ENCODE peak calls at places on chromosome X, in five cellular contexts. One of them, this sample, is unnamed.
A peak's percentile ranks its signal among the peaks of the same experiment; 100 is the strongest.

GRCh38 chrX:19017271-19017670 is 33.4 kb upstream of the PHKA2 start:
- DNase-seq in CD4-positive, CD25-positive, alpha-beta regulatory T cell: no peak
- DNase-seq in heart left ventricle: no peak
- DNase-seq in CD4-positive, alpha-beta memory T cell: no peak
- DNase-seq in CD8-positive, alpha-beta memory T cell: no peak
- DNase-seq in this sample: peak; percentile 14

GRCh38 chrX:11290673-11291072 is 2.5 kb upstream of the AMELX start:
- DNase-seq in heart left ventricle: no peak
- DNase-seq in CD4-positive, CD25-positive, alpha-beta regulatory T cell: no peak
- DNase-seq in CD8-positive, alpha-beta memory T cell: no peak
- DNase-seq in CD4-positive, alpha-beta memory T cell: no peak
- DNase-seq in this sample: no peak

GRCh38 chrX:148043456-148043855 is 62.3 kb downstream of the FMR1NB start:
- DNase-seq in CD4-positive, alpha-beta memory T cell: no peak
- DNase-seq in CD8-positive, alpha-beta memory T cell: no peak
- DNase-seq in heart left ventricle: no peak
- DNase-seq in CD4-positive, CD25-positive, alpha-beta regulatory T cell: no peak
- DNase-seq in this sample: no peak

GRCh38 chrX:150152546-150152945 is 210.6 kb upstream of the MAMLD1 start:
- DNase-seq in CD4-positive, CD25-positive, alpha-beta regulatory T cell: no peak
- DNase-seq in heart left ventricle: no peak
- DNase-seq in CD4-positive, alpha-beta memory T cell: no peak
- DNase-seq in CD8-positive, alpha-beta memory T cell: no peak
- DNase-seq in this sample: no peak

GRCh38 chrX:65196758-65197371 is 220.6 kb upstream of the ZC4H2 start:
- DNase-seq in CD8-positive, alpha-beta memory T cell: no peak
- DNase-seq in heart left ventricle: no peak
- DNase-seq in CD4-positive, alpha-beta memory T cell: no peak
- DNase-seq in CD4-positive, CD25-positive, alpha-beta regulatory T cell: no peak
- DNase-seq in this sample: peak; percentile 65

GRCh38 chrX:11296051-11296450 is 2.8 kb downstream of the AMELX start:
- DNase-seq in heart left ventricle: no peak
- DNase-seq in CD4-positive, alpha-beta memory T cell: no peak
- DNase-seq in CD4-positive, CD25-positive, alpha-beta regulatory T cell: no peak
- DNase-seq in CD8-positive, alpha-beta memory T cell: no peak
- DNase-seq in this sample: no peak

GRCh38 chrX:143095841-143096240 is 70.1 kb downstream of the SPANXN4 start:
- DNase-seq in heart left ventricle: no peak
- DNase-seq in CD8-positive, alpha-beta memory T cell: no peak
- DNase-seq in CD4-positive, alpha-beta memory T cell: no peak
- DNase-seq in CD4-positive, CD25-positive, alpha-beta regulatory T cell: no peak
- DNase-seq in this sample: no peak

GRCh38 chrX:97401154-97401553 is 517.4 kb downstream of the RPA4 start:
- DNase-seq in CD4-positive, CD25-positive, alpha-beta regulatory T cell: no peak
- DNase-seq in CD4-positive, alpha-beta memory T cell: no peak
- DNase-seq in heart left ventricle: no peak
- DNase-seq in CD8-positive, alpha-beta memory T cell: no peak
- DNase-seq in this sample: no peak

GRCh38 chrX:68185161-68185560 is 248.1 kb downstream of the OPHN1 start:
- DNase-seq in CD4-positive, CD25-positive, alpha-beta regulatory T cell: no peak
- DNase-seq in heart left ventricle: no peak
- DNase-seq in CD4-positive, alpha-beta memory T cell: no peak
- DNase-seq in CD8-positive, alpha-beta memory T cell: no peak
- DNase-seq in this sample: no peak

GRCh38 chrX:110418220-110418856 is 59.7 kb downstream of the RTL9 start:
- DNase-seq in heart left ventricle: no peak
- DNase-seq in CD4-positive, CD25-positive, alpha-beta regulatory T cell: no peak
- DNase-seq in CD8-positive, alpha-beta memory T cell: no peak
- DNase-seq in CD4-positive, alpha-beta memory T cell: no peak
- DNase-seq in this sample: peak; percentile 21

GRCh38 chrX:80266979-80267378 is 153.3 kb upstream of the TENT5D start:
- DNase-seq in CD8-positive, alpha-beta memory T cell: no peak
- DNase-seq in CD4-positive, CD25-positive, alpha-beta regulatory T cell: no peak
- DNase-seq in heart left ventricle: no peak
- DNase-seq in CD4-positive, alpha-beta memory T cell: no peak
- DNase-seq in this sample: no peak

GRCh38 chrX:147403075-147403474 is 508.6 kb upstream of the FMR1 start:
- DNase-seq in CD4-positive, alpha-beta memory T cell: no peak
- DNase-seq in heart left ventricle: no peak
- DNase-seq in CD4-positive, CD25-positive, alpha-beta regulatory T cell: no peak
- DNase-seq in CD8-positive, alpha-beta memory T cell: no peak
- DNase-seq in this sample: no peak

GRCh38 chrX:133005038-133005437 is 46.6 kb upstream of the HS6ST2 start:
- DNase-seq in CD4-positive, CD25-positive, alpha-beta regulatory T cell: no peak
- DNase-seq in CD4-positive, alpha-beta memory T cell: no peak
- DNase-seq in heart left ventricle: no peak
- DNase-seq in CD8-positive, alpha-beta memory T cell: no peak
- DNase-seq in this sample: no peak

GRCh38 chrX:153499876-153500275 is 5.1 kb downstream of the BGN start:
- DNase-seq in CD4-positive, alpha-beta memory T cell: no peak
- DNase-seq in CD4-positive, CD25-positive, alpha-beta regulatory T cell: no peak
- DNase-seq in CD8-positive, alpha-beta memory T cell: no peak
- DNase-seq in heart left ventricle: no peak
- DNase-seq in this sample: no peak

GRCh38 chrX:112761239-112762207 is 79.1 kb downstream of the AMOT start:
- DNase-seq in CD4-positive, CD25-positive, alpha-beta regulatory T cell: no peak
- DNase-seq in CD4-positive, alpha-beta memory T cell: no peak
- DNase-seq in heart left ventricle: no peak
- DNase-seq in CD8-positive, alpha-beta memory T cell: no peak
- DNase-seq in this sample: no peak

GRCh38 chrX:43836435-43837184 is 45.6 kb downstream of the MAOB start:
- DNase-seq in CD4-positive, CD25-positive, alpha-beta regulatory T cell: peak; percentile 35
- DNase-seq in CD4-positive, alpha-beta memory T cell: peak; percentile 26
- DNase-seq in CD8-positive, alpha-beta memory T cell: no peak
- DNase-seq in heart left ventricle: no peak
- DNase-seq in this sample: no peak

GRCh38 chrX:93868289-93868985 is 194.4 kb downstream of the FAM133A start:
- DNase-seq in CD4-positive, CD25-positive, alpha-beta regulatory T cell: no peak
- DNase-seq in CD8-positive, alpha-beta memory T cell: no peak
- DNase-seq in CD4-positive, alpha-beta memory T cell: no peak
- DNase-seq in heart left ventricle: no peak
- DNase-seq in this sample: no peak

GRCh38 chrX:572490-573124 is 58.0 kb upstream of the SHOX start:
- DNase-seq in CD8-positive, alpha-beta memory T cell: no peak
- DNase-seq in CD4-positive, CD25-positive, alpha-beta regulatory T cell: no peak
- DNase-seq in heart left ventricle: no peak
- DNase-seq in CD4-positive, alpha-beta memory T cell: no peak
- DNase-seq in this sample: no peak

GRCh38 chrX:118254611-118255010 is 91.3 kb upstream of the WDR44 start:
- DNase-seq in CD4-positive, alpha-beta memory T cell: peak; percentile 25
- DNase-seq in CD4-positive, CD25-positive, alpha-beta regulatory T cell: peak; percentile 24
- DNase-seq in heart left ventricle: no peak
- DNase-seq in CD8-positive, alpha-beta memory T cell: no peak
- DNase-seq in this sample: peak; percentile 78

GRCh38 chrX:139126493-139126892 is 404.0 kb upstream of the F9 start:
- DNase-seq in CD8-positive, alpha-beta memory T cell: no peak
- DNase-seq in heart left ventricle: no peak
- DNase-seq in CD4-positive, CD25-positive, alpha-beta regulatory T cell: no peak
- DNase-seq in CD4-positive, alpha-beta memory T cell: no peak
- DNase-seq in this sample: peak; percentile 65

GRCh38 chrX:20414781-20415445 is 148.2 kb upstream of the RPS6KA3 start:
- DNase-seq in CD4-positive, CD25-positive, alpha-beta regulatory T cell: no peak
- DNase-seq in heart left ventricle: no peak
- DNase-seq in CD4-positive, alpha-beta memory T cell: no peak
- DNase-seq in CD8-positive, alpha-beta memory T cell: peak; percentile 44
- DNase-seq in this sample: no peak

GRCh38 chrX:2828404-2829065 is at the start of gene GYG2:
- DNase-seq in CD4-positive, alpha-beta memory T cell: no peak
- DNase-seq in CD8-positive, alpha-beta memory T cell: no peak
- DNase-seq in CD4-positive, CD25-positive, alpha-beta regulatory T cell: no peak
- DNase-seq in heart left ventricle: no peak
- DNase-seq in this sample: peak; percentile 24

GRCh38 chrX:152915541-152916241 is 17.8 kb downstream of the ZNF185 start:
- DNase-seq in heart left ventricle: no peak
- DNase-seq in CD4-positive, CD25-positive, alpha-beta regulatory T cell: no peak
- DNase-seq in CD8-positive, alpha-beta memory T cell: no peak
- DNase-seq in CD4-positive, alpha-beta memory T cell: no peak
- DNase-seq in this sample: no peak

GRCh38 chrX:75784689-75785491 is at the start of gene MAGEE2:
- DNase-seq in CD8-positive, alpha-beta memory T cell: no peak
- DNase-seq in CD4-positive, CD25-positive, alpha-beta regulatory T cell: no peak
- DNase-seq in CD4-positive, alpha-beta memory T cell: no peak
- DNase-seq in heart left ventricle: no peak
- DNase-seq in this sample: no peak

GRCh38 chrX:49079489-49080428 is at the start of gene WDR45:
- DNase-seq in heart left ventricle: peak; percentile 83
- DNase-seq in CD8-positive, alpha-beta memory T cell: peak; percentile 84
- DNase-seq in CD4-positive, alpha-beta memory T cell: peak; percentile 70
- DNase-seq in CD4-positive, CD25-positive, alpha-beta regulatory T cell: peak; percentile 67
- DNase-seq in this sample: peak; percentile 77

GRCh38 chrX:53116101-53116500 is 22.2 kb downstream of the KANTR start:
- DNase-seq in CD4-positive, CD25-positive, alpha-beta regulatory T cell: no peak
- DNase-seq in heart left ventricle: no peak
- DNase-seq in CD4-positive, alpha-beta memory T cell: no peak
- DNase-seq in CD8-positive, alpha-beta memory T cell: no peak
- DNase-seq in this sample: no peak

GRCh38 chrX:121642415-121642814 is 595.0 kb downstream of the GLUD2 start:
- DNase-seq in heart left ventricle: no peak
- DNase-seq in CD4-positive, alpha-beta memory T cell: no peak
- DNase-seq in CD8-positive, alpha-beta memory T cell: no peak
- DNase-seq in CD4-positive, CD25-positive, alpha-beta regulatory T cell: no peak
- DNase-seq in this sample: no peak

GRCh38 chrX:8820910-8821527 is 19.8 kb upstream of the FAM9A start:
- DNase-seq in CD4-positive, alpha-beta memory T cell: no peak
- DNase-seq in CD4-positive, CD25-positive, alpha-beta regulatory T cell: no peak
- DNase-seq in CD8-positive, alpha-beta memory T cell: no peak
- DNase-seq in heart left ventricle: no peak
- DNase-seq in this sample: no peak

GRCh38 chrX:13761606-13762005 is 27.1 kb downstream of the OFD1 start:
- DNase-seq in CD4-positive, CD25-positive, alpha-beta regulatory T cell: no peak
- DNase-seq in CD8-positive, alpha-beta memory T cell: no peak
- DNase-seq in CD4-positive, alpha-beta memory T cell: no peak
- DNase-seq in heart left ventricle: no peak
- DNase-seq in this sample: no peak

DNA sequence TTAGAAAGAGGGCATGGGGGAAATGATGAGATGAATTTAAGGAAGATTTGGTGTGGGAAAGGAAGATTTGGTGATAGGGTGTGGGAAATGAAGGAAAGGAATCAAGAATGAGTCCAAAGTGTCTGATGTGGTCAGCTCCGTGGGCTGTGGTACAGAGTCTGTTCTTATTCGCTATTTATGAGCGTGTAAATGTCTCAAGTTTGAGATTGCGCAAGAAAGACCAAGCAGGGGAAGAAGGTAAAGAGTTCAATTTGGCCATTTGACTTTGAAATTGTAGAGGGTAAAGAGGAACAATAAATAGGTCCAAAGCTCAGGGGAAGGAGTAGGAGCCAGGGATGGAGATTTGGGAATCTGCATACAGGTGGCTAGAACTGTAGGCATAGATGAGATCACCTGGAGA is 11.3 kb upstream of the SMS start:
- DNase-seq in heart left ventricle: no peak
- DNase-seq in CD8-positive, alpha-beta memory T cell: no peak
- DNase-seq in CD4-positive, CD25-positive, alpha-beta regulatory T cell: no peak
- DNase-seq in CD4-positive, alpha-beta memory T cell: no peak
- DNase-seq in this sample: no peak
- H3K4me1 ChIP-seq in heart left ventricle: peaks cover 5% of the 10 kb centered on the region
- H3K4me1 ChIP-seq in CD8-positive, alpha-beta memory T cell: no peaks in the 10 kb centered on the region
- H3K4me1 ChIP-seq in CD4-positive, CD25-positive, alpha-beta regulatory T cell: no peaks in the 10 kb centered on the region
- H3K4me1 ChIP-seq in CD4-positive, alpha-beta memory T cell: no peaks in the 10 kb centered on the region
- H3K4me1 ChIP-seq in this sample: no peaks in the 10 kb centered on the region

GRCh38 chrX:45768666-45769065 is 568.0 kb upstream of the DIPK2B start:
- DNase-seq in CD4-positive, CD25-positive, alpha-beta regulatory T cell: no peak
- DNase-seq in CD4-positive, alpha-beta memory T cell: no peak
- DNase-seq in CD8-positive, alpha-beta memory T cell: no peak
- DNase-seq in heart left ventricle: no peak
- DNase-seq in this sample: no peak
- H3K4me3 ChIP-seq in CD4-positive, CD25-positive, alpha-beta regulatory T cell: peak overlapping the region; percentile 95
- H3K4me3 ChIP-seq in CD4-positive, alpha-beta memory T cell: peak overlapping the region; percentile 68
- H3K4me3 ChIP-seq in CD8-positive, alpha-beta memory T cell: peak overlapping the region; percentile 64
- H3K4me3 ChIP-seq in heart left ventricle: peak overlapping the region; percentile 48
- H3K4me3 ChIP-seq in this sample: no peak overlapping the region

GRCh38 chrX:41338422-41338821 is 4.5 kb downstream of the DDX3X start:
- DNase-seq in CD4-positive, alpha-beta memory T cell: no peak
- DNase-seq in heart left ventricle: no peak
- DNase-seq in CD8-positive, alpha-beta memory T cell: no peak
- DNase-seq in CD4-positive, CD25-positive, alpha-beta regulatory T cell: no peak
- DNase-seq in this sample: no peak

GRCh38 chrX:41335590-41336331 is 1.8 kb downstream of the DDX3X start:
- DNase-seq in CD4-positive, CD25-positive, alpha-beta regulatory T cell: peak; percentile 35
- DNase-seq in CD8-positive, alpha-beta memory T cell: no peak
- DNase-seq in heart left ventricle: no peak
- DNase-seq in CD4-positive, alpha-beta memory T cell: no peak
- DNase-seq in this sample: no peak

GRCh38 chrX:41334866-41335589 is 1.1 kb downstream of the DDX3X start:
- DNase-seq in CD4-positive, alpha-beta memory T cell: peak; percentile 79
- DNase-seq in CD4-positive, CD25-positive, alpha-beta regulatory T cell: no peak
- DNase-seq in heart left ventricle: peak; percentile 80
- DNase-seq in CD8-positive, alpha-beta memory T cell: peak; percentile 81
- DNase-seq in this sample: peak; percentile 45

GRCh38 chrX:41337140-41337539 is 3.2 kb downstream of the DDX3X start:
- DNase-seq in CD4-positive, CD25-positive, alpha-beta regulatory T cell: no peak
- DNase-seq in CD4-positive, alpha-beta memory T cell: no peak
- DNase-seq in CD8-positive, alpha-beta memory T cell: no peak
- DNase-seq in heart left ventricle: no peak
- DNase-seq in this sample: no peak

GRCh38 chrX:41336447-41336846 is 2.5 kb downstream of the DDX3X start:
- DNase-seq in CD8-positive, alpha-beta memory T cell: no peak
- DNase-seq in CD4-positive, alpha-beta memory T cell: no peak
- DNase-seq in CD4-positive, CD25-positive, alpha-beta regulatory T cell: no peak
- DNase-seq in heart left ventricle: no peak
- DNase-seq in this sample: no peak
- H3K27ac ChIP-seq in CD8-positive, alpha-beta memory T cell: peak overlapping the region; percentile 2
- H3K27ac ChIP-seq in CD4-positive, alpha-beta memory T cell: peak overlapping the region; percentile 98
- H3K27ac ChIP-seq in CD4-positive, CD25-positive, alpha-beta regulatory T cell: peak overlapping the region; percentile 100
- H3K27ac ChIP-seq in heart left ventricle: no peak overlapping the region
- H3K27ac ChIP-seq in this sample: no peak overlapping the region

GRCh38 chrX:10048076-10048475 is 80.9 kb downstream of the CLDN34 start:
- DNase-seq in CD4-positive, CD25-positive, alpha-beta regulatory T cell: no peak
- DNase-seq in CD8-positive, alpha-beta memory T cell: no peak
- DNase-seq in heart left ventricle: no peak
- DNase-seq in CD4-positive, alpha-beta memory T cell: no peak
- DNase-seq in this sample: no peak

GRCh38 chrX:10051866-10052265 is 84.7 kb downstream of the CLDN34 start:
- DNase-seq in CD8-positive, alpha-beta memory T cell: no peak
- DNase-seq in CD4-positive, alpha-beta memory T cell: no peak
- DNase-seq in heart left ventricle: no peak
- DNase-seq in CD4-positive, CD25-positive, alpha-beta regulatory T cell: no peak
- DNase-seq in this sample: no peak

GRCh38 chrX:10049246-10049645 is 82.1 kb downstream of the CLDN34 start:
- DNase-seq in heart left ventricle: no peak
- DNase-seq in CD4-positive, alpha-beta memory T cell: no peak
- DNase-seq in CD8-positive, alpha-beta memory T cell: no peak
- DNase-seq in CD4-positive, CD25-positive, alpha-beta regulatory T cell: no peak
- DNase-seq in this sample: no peak

GRCh38 chrX:10048695-10049094 is 81.5 kb downstream of the CLDN34 start:
- DNase-seq in heart left ventricle: no peak
- DNase-seq in CD4-positive, CD25-positive, alpha-beta regulatory T cell: no peak
- DNase-seq in CD8-positive, alpha-beta memory T cell: no peak
- DNase-seq in CD4-positive, alpha-beta memory T cell: no peak
- DNase-seq in this sample: peak; percentile 51

DNA sequence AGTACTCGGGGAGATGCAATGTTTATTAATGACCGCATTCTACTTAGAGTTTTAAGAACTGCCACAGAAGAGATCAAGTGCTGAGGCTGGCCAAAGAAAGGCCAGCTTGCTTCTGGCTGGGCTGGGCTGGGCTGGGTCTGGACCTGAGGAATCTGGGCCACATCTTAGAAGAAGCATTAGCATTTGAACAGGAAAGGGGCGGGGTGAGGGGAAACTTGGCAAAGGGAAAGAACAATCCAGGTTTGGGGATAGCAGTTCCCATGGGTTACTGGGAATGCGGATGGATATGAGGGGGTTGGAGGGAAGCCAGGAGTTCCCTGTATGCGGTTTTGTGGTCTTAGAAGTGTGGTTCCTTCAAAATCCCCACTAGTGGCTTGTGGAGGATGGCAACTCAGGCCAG is 83.3 kb downstream of the CLDN34 start:
- DNase-seq in CD8-positive, alpha-beta memory T cell: no peak
- DNase-seq in CD4-positive, CD25-positive, alpha-beta regulatory T cell: no peak
- DNase-seq in heart left ventricle: no peak
- DNase-seq in CD4-positive, alpha-beta memory T cell: no peak
- DNase-seq in this sample: no peak
- H3K4me1 ChIP-seq in CD8-positive, alpha-beta memory T cell: no peaks in the 10 kb centered on the region
- H3K4me1 ChIP-seq in CD4-positive, CD25-positive, alpha-beta regulatory T cell: no peaks in the 10 kb centered on the region
- H3K4me1 ChIP-seq in heart left ventricle: peaks cover 82% of the 10 kb centered on the region
- H3K4me1 ChIP-seq in CD4-positive, alpha-beta memory T cell: no peaks in the 10 kb centered on the region
- H3K4me1 ChIP-seq in this sample: peaks cover 31% of the 10 kb centered on the region

This sample was measured in body of pancreas.